ENCODE peak calls at places on chromosomes 5 and 9, in nine cellular contexts. K, F, X, D, J, U, H, E and Z are unnamed samples.

GRCh38 chr5:2750758-2751464 is 566 bp downstream of the IRX2 start:
- DNase-seq in H (no peak), X (no peak), E (no peak), F (no peak), J (no peak), D (no peak), U (no peak), K (no peak), Z (no peak)

GRCh38 chr5:141182248-141182647 is at the start of gene PCDHB16:
- DNase-seq in D (peak), F (no peak), U (peak), X (no peak), K (peak), H (no peak), J (no peak), E (no peak), Z (no peak)

GRCh38 chr5:22560115-22560514 is 293.0 kb downstream of the CDH12 start:
- DNase-seq in F (no peak), H (no peak), U (peak), J (no peak), X (no peak), E (peak), D (no peak), K (no peak), Z (peak)

GRCh38 chr5:80193421-80193820 is 62.4 kb downstream of the SERINC5 start:
- DNase-seq in H (no peak), X (no peak), D (no peak), J (no peak), K (no peak), U (no peak), F (no peak), E (no peak), Z (no peak)

GRCh38 chr5:120396186-120396585 is 67.9 kb upstream of the PRR16 start:
- DNase-seq in K (no peak), J (no peak), H (no peak), X (no peak), D (peak), F (no peak), U (no peak), E (no peak), Z (peak)

GRCh38 chr9:93520523-93520922 is 55.9 kb upstream of the PHF2 start:
- DNase-seq in U (peak), J (no peak), H (no peak), K (no peak), D (no peak), F (no peak), X (no peak), E (no peak), Z (no peak)

GRCh38 chr5:94802450-94802849 is 184.0 kb downstream of the SLF1 start:
- DNase-seq in K (no peak), H (no peak), U (no peak), J (no peak), E (no peak), F (no peak), D (peak), X (no peak), Z (no peak)

GRCh38 chr5:76521240-76521758 is 101.9 kb downstream of the F2RL2 start:
- DNase-seq in J (no peak), F (no peak), H (no peak), D (peak), K (no peak), U (no peak), E (peak), X (no peak), Z (peak)

GRCh38 chr5:170131235-170131634 is 25.5 kb downstream of the FOXI1 start:
- DNase-seq in U (no peak), E (no peak), J (no peak), F (no peak), H (no peak), X (no peak), K (no peak), D (no peak), Z (no peak)

GRCh38 chr9:100216178-100216787 is 117.2 kb downstream of the INVS start:
- DNase-seq in H (no peak), J (peak), U (peak), D (peak), F (peak), X (no peak), E (peak), K (peak), Z (peak)

GRCh38 chr9:35748858-35749514 is at the start of the genes GBA2 and RGP1:
- DNase-seq in F (peak), D (peak), K (peak), J (peak), E (peak), H (peak), U (peak), X (peak), Z (no peak)

GRCh38 chr5:1824903-1825841 is 24.0 kb downstream of the NDUFS6 start:
- DNase-seq in E (no peak), J (no peak), U (no peak), D (no peak), X (no peak), F (no peak), K (no peak), H (no peak), Z (no peak)

GRCh38 chr5:52895572-52896296 is 93.4 kb upstream of the ITGA2 start:
- DNase-seq in H (no peak), D (peak), E (no peak), X (no peak), U (peak), F (no peak), K (no peak), J (no peak), Z (no peak)

GRCh38 chr9:129623331-129623730 is 2.4 kb upstream of the C9orf50 start:
- DNase-seq in D (no peak), J (no peak), E (peak), F (no peak), K (no peak), U (no peak), H (no peak), X (no peak), Z (no peak)

GRCh38 chr9:17520264-17521058 is 58.4 kb upstream of the SH3GL2 start:
- DNase-seq in D (no peak), H (no peak), K (no peak), U (no peak), F (no peak), X (no peak), E (no peak), J (no peak), Z (no peak)

GRCh38 chr5:80753712-80754111 is 98.9 kb upstream of the DHFR start:
- DNase-seq in J (no peak), D (no peak), E (no peak), K (no peak), H (no peak), U (no peak), F (no peak), X (no peak), Z (no peak)

GRCh38 chr9:126399251-126399650 is 72.6 kb downstream of the MVB12B start:
- DNase-seq in X (no peak), E (peak), U (no peak), D (no peak), H (no peak), F (no peak), J (no peak), K (no peak), Z (no peak)

GRCh38 chr5:174556756-174557155 is 167.6 kb upstream of the MSX2 start:
- DNase-seq in K (no peak), H (no peak), E (no peak), D (no peak), J (no peak), X (no peak), F (no peak), U (no peak), Z (no peak)

GRCh38 chr9:77911928-77912327 is 119.7 kb downstream of the GNAQ start:
- DNase-seq in J (no peak), X (no peak), F (no peak), K (no peak), H (no peak), E (no peak), D (no peak), U (no peak), Z (no peak)

GRCh38 chr9:93815135-93815534 is 140.0 kb downstream of the BARX1 start:
- DNase-seq in E (no peak), U (no peak), D (no peak), F (no peak), K (no peak), J (no peak), X (no peak), H (no peak), Z (no peak)

GRCh38 chr9:92177591-92177990 is 62.4 kb upstream of the SPTLC1 start:
- DNase-seq in E (no peak), J (no peak), U (no peak), F (no peak), D (no peak), H (no peak), K (no peak), X (no peak), Z (no peak)

GRCh38 chr9:102911185-102911584 is 83.9 kb upstream of the CYLC2 start:
- DNase-seq in H (no peak), X (no peak), K (no peak), U (no peak), F (no peak), D (no peak), J (no peak), E (no peak), Z (no peak)

GRCh38 chr5:157770665-157771064 is 27.2 kb downstream of the LSM11 start:
- DNase-seq in U (no peak), K (no peak), H (no peak), E (no peak), F (no peak), J (no peak), D (no peak), X (no peak), Z (no peak)
- TF ChIP-seq CTCF in U (no peak), K (no peak), H (no peak), E (no peak), F (no peak), J (no peak), D (no peak), X (no peak), Z (no peak)

GRCh38 chr9:134373953-134374300 is 47.7 kb downstream of the RXRA start:
- DNase-seq in U (no peak), E (no peak), J (no peak), K (no peak), D (no peak), X (no peak), F (no peak), H (no peak), Z (no peak)

GRCh38 chr9:134374301-134375010 is 48.2 kb downstream of the RXRA start:
- DNase-seq in E (no peak), H (peak), F (no peak), J (no peak), X (peak), K (no peak), D (no peak), U (no peak), Z (no peak)

GRCh38 chr9:134371731-134372130 is 45.5 kb downstream of the RXRA start:
- DNase-seq in D (no peak), J (no peak), H (peak), E (no peak), K (peak), X (peak), F (peak), U (no peak), Z (peak)

GRCh38 chr9:134373269-134373668 is 47.0 kb downstream of the RXRA start:
- DNase-seq in K (no peak), F (no peak), U (no peak), J (no peak), E (no peak), D (no peak), X (no peak), H (no peak), Z (no peak)

GRCh38 chr9:134372621-134373267 is 46.5 kb downstream of the RXRA start:
- DNase-seq in H (peak), D (no peak), K (peak), E (no peak), U (no peak), X (peak), F (no peak), J (no peak), Z (no peak)
- H3K27ac ChIP-seq in H (peak), D (peak), K (no peak), E (no peak), U (peak), X (peak), F (peak), J (no peak), Z (peak)

DNA sequence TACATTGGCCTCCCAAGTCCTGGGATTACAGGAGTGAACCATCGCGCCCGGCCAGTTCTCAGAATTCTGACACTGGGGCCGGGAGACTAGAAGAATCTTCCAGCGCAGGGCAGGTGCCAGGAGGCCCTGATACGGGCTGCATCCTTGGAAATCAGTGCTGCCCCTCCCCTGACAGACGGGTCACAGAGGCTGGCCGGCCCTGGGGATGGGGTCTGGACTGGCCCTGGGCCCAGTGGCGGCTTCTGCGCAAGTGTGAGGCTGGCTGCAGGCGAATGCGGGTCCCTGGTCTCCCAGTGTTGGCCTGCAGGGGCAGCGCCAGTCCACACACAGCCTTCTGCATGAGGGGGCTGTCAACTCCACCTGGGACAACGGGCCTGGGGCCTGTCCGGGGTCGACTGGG is 831 bp upstream of the TBC1D9B start:
- DNase-seq in E (no peak), K (no peak), F (no peak), D (no peak), J (no peak), X (no peak), U (no peak), H (no peak), Z (no peak)
- TF ChIP-seq CTCF in E (peak), K (no peak), F (no peak), D (peak), J (peak), X (no peak), U (no peak), H (no peak), Z (no peak)

GRCh38 chr5:112960861-112961504 is 15.6 kb upstream of the DCP2 start:
- DNase-seq in U (no peak), J (no peak), E (no peak), D (no peak), H (no peak), K (no peak), X (no peak), F (no peak), Z (no peak)
- H3K27ac ChIP-seq in U (peak), J (no peak), E (no peak), D (no peak), H (no peak), K (no peak), X (no peak), F (no peak), Z (no peak)

GRCh38 chr5:133811168-133811567 is 157.3 kb downstream of the C5orf15 start:
- DNase-seq in D (no peak), K (no peak), X (no peak), J (no peak), F (no peak), U (no peak), H (no peak), E (no peak), Z (no peak)
- TF ChIP-seq CTCF in D (no peak), K (no peak), X (no peak), J (no peak), F (no peak), U (no peak), H (no peak), E (no peak), Z (no peak)